ENCODE peak calls at places on chromosomes 7 and 10, in seven cellular contexts. H, I, W, K, P, M and B are unnamed samples.

GRCh38 chr7:6558837-6559236 is 7.6 kb upstream of the GRID2IP start:
- DNase-seq in H (no peak), I (no peak), W (no peak), K (peak; percentile 56), P (no peak), M (no peak), B (peak; percentile 73)

GRCh38 chr10:129911451-129912160 is 52.5 kb downstream of the EBF3 start:
- DNase-seq in H (no peak), I (no peak), W (no peak), K (no peak), P (no peak), M (no peak), B (no peak)

GRCh38 chr7:153193144-153193595 is 433.6 kb downstream of the ACTR3B start:
- DNase-seq in H (peak; percentile 3), I (no peak), W (peak; percentile 57), K (no peak), P (no peak), M (peak; percentile 43), B (peak; percentile 43)

GRCh38 chr7:5667391-5667790 is 114.1 kb downstream of the RNF216 start:
- DNase-seq in H (no peak), I (no peak), W (no peak), K (no peak), P (no peak), M (no peak), B (no peak)

GRCh38 chr10:52261362-52261761 is 52.7 kb upstream of the DKK1 start:
- DNase-seq in H (no peak), I (no peak), W (no peak), K (no peak), P (no peak), M (no peak), B (no peak)

GRCh38 chr7:28355553-28356319 is 56.6 kb upstream of the CREB5 start:
- DNase-seq in H (no peak), I (no peak), W (no peak), K (no peak), P (no peak), M (no peak), B (no peak)

GRCh38 chr10:114681542-114681941 is 23.5 kb upstream of the ABLIM1 start:
- DNase-seq in H (no peak), I (no peak), W (no peak), K (peak; percentile 36), P (no peak), M (no peak), B (no peak)

GRCh38 chr7:95334434-95334833 is 10.1 kb upstream of the PON1 start:
- DNase-seq in H (no peak), I (no peak), W (no peak), K (no peak), P (no peak), M (no peak), B (no peak)

GRCh38 chr7:120951826-120952225 is 1.2 kb downstream of the ING3 start:
- DNase-seq in H (no peak), I (no peak), W (no peak), K (no peak), P (no peak), M (no peak), B (no peak)

GRCh38 chr7:149690688-149691446 is 82.5 kb downstream of the ZNF467 start:
- DNase-seq in H (no peak), I (no peak), W (no peak), K (peak; percentile 89), P (no peak), M (no peak), B (peak; percentile 69)

GRCh38 chr10:3255086-3255485 is 82.5 kb upstream of the PITRM1 start:
- DNase-seq in H (no peak), I (no peak), W (peak; percentile 22), K (no peak), P (no peak), M (no peak), B (no peak)

GRCh38 chr7:39540320-39540719 is 25.9 kb upstream of the YAE1 start:
- DNase-seq in H (no peak), I (no peak), W (no peak), K (no peak), P (no peak), M (no peak), B (peak; percentile 24)

GRCh38 chr7:134357486-134357885 is 40.8 kb upstream of the SLC35B4 start:
- DNase-seq in H (no peak), I (no peak), W (no peak), K (no peak), P (no peak), M (no peak), B (no peak)

GRCh38 chr10:121592155-121592890 is 5.9 kb downstream of the FGFR2 start:
- DNase-seq in H (no peak), I (no peak), W (no peak), K (no peak), P (no peak), M (no peak), B (no peak)

GRCh38 chr10:99709480-99710229 is 22.3 kb downstream of the COX15 start:
- DNase-seq in H (peak; percentile 46), I (no peak), W (no peak), K (no peak), P (no peak), M (no peak), B (no peak)

GRCh38 chr7:2312272-2312929 is 1.8 kb downstream of the SNX8 start:
- DNase-seq in H (peak; percentile 54), I (no peak), W (no peak), K (no peak), P (no peak), M (no peak), B (no peak)

GRCh38 chr10:54585572-54585971 is 215.5 kb downstream of the PCDH15 start:
- DNase-seq in H (no peak), I (no peak), W (no peak), K (no peak), P (no peak), M (no peak), B (no peak)

GRCh38 chr10:8233049-8233448 is 178.6 kb downstream of the GATA3 start:
- DNase-seq in H (no peak), I (no peak), W (no peak), K (no peak), P (no peak), M (no peak), B (no peak)

GRCh38 chr7:25669954-25670841 is 441.9 kb upstream of the NPVF start:
- DNase-seq in H (no peak), I (no peak), W (no peak), K (no peak), P (no peak), M (no peak), B (no peak)

GRCh38 chr7:78220754-78221153 is 422.2 kb downstream of the PHTF2 start:
- DNase-seq in H (no peak), I (no peak), W (no peak), K (no peak), P (no peak), M (no peak), B (no peak)

DNA sequence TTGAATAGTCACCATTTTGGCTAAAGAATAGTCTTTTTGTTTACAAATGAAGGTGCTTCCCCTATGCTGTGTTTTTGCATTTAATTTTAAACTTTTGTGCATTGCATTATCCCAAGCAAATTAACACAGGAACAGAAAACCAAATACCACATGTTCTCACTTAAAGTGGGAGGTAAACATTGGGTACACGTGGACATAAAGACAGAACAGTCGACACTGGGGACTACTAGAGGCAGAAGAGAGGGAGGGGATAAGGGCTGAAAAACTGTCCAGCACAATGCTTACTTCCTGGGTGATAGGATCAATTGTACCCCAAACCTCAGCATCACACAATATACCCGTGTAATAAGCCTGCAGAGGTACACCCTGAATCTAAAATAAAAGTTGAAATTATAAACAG is 16.0 kb downstream of the ADD3 start:
- DNase-seq in H (no peak), I (no peak), W (no peak), K (no peak), P (no peak), M (no peak), B (no peak)
- H3K4me3 ChIP-seq in H (no peak overlapping the region), I (peak overlapping the region; percentile 35), W (no peak overlapping the region), K (no peak overlapping the region), P (no peak overlapping the region), M (no peak overlapping the region), B (no peak overlapping the region)

GRCh38 chr7:82559203-82559805 is 115.7 kb upstream of the CACNA2D1 start:
- DNase-seq in H (peak; percentile 11), I (no peak), W (no peak), K (no peak), P (no peak), M (peak; percentile 35), B (no peak)
- H3K4me3 ChIP-seq in H (no peak overlapping the region), I (no peak overlapping the region), W (no peak overlapping the region), K (no peak overlapping the region), P (no peak overlapping the region), M (no peak overlapping the region), B (no peak overlapping the region)

GRCh38 chr10:51020175-51020574 is 54.1 kb upstream of the PRKG1 start:
- DNase-seq in H (no peak), I (no peak), W (no peak), K (no peak), P (no peak), M (no peak), B (no peak)

GRCh38 chr10:51029172-51029641 is 45.1 kb upstream of the PRKG1 start:
- DNase-seq in H (no peak), I (no peak), W (no peak), K (no peak), P (no peak), M (no peak), B (no peak)

GRCh38 chr10:51022933-51023585 is 51.2 kb upstream of the PRKG1 start:
- DNase-seq in H (no peak), I (no peak), W (no peak), K (no peak), P (no peak), M (no peak), B (no peak)

GRCh38 chr10:51023611-51024010 is 50.7 kb upstream of the PRKG1 start:
- DNase-seq in H (no peak), I (no peak), W (no peak), K (no peak), P (no peak), M (no peak), B (no peak)
- H3K4me3 ChIP-seq in H (no peak overlapping the region), I (no peak overlapping the region), W (no peak overlapping the region), K (no peak overlapping the region), P (no peak overlapping the region), M (no peak overlapping the region), B (no peak overlapping the region)

GRCh38 chr7:157302314-157302711 is 34.5 kb upstream of the DNAJB6 start:
- DNase-seq in H (peak; percentile 78), I (peak; percentile 64), W (peak; percentile 85), K (no peak), P (peak; percentile 75), M (no peak), B (no peak)

GRCh38 chr7:157299317-157299612 is 37.5 kb upstream of the DNAJB6 start:
- DNase-seq in H (no peak), I (no peak), W (no peak), K (no peak), P (no peak), M (no peak), B (no peak)

GRCh38 chr7:157297071-157297638 is 39.6 kb upstream of the DNAJB6 start:
- DNase-seq in H (no peak), I (no peak), W (no peak), K (no peak), P (no peak), M (no peak), B (no peak)

GRCh38 chr7:157299613-157300405 is 37.0 kb upstream of the DNAJB6 start:
- DNase-seq in H (no peak), I (peak; percentile 26), W (no peak), K (peak; percentile 36), P (no peak), M (no peak), B (no peak)

DNA sequence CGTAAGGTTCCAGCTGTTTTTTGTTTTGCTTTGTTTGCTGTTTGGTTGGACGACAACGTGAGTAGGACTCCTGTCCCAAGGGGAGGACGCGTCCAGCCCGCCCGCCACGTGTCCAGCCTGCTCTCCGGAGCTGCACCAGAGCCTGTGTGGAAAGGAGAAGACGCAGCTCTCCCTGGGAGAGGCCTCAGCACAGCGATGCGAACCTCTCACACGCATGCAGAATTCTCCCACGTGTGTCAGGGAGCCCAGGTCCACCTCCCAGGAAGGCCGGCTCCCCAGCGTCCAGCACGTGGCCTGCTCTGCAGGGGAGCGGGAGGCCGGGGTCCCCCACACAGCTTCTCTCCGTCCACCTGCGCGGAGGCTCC is 36.4 kb upstream of the DNAJB6 start:
- DNase-seq in H (no peak), I (no peak), W (no peak), K (no peak), P (no peak), M (no peak), B (no peak)
- H3K4me3 ChIP-seq in H (no peak overlapping the region), I (no peak overlapping the region), W (no peak overlapping the region), K (peak overlapping the region; percentile 33), P (no peak overlapping the region), M (no peak overlapping the region), B (no peak overlapping the region)